ENCODE peak calls at places on chromosome 20, in eight cellular contexts. One of them, this sample, is unnamed.

GRCh38 chr20:1792274-1792673 is 102.9 kb upstream of the SIRPA start:
- DNase-seq in H9: no peak
- DNase-seq in cardiac muscle cell: no peak
- DNase-seq in astrocyte: no peak
- DNase-seq in stomach: no peak
- DNase-seq in neural progenitor cell: no peak
- DNase-seq in endodermal cell: no peak
- DNase-seq in H1: no peak
- DNase-seq in this sample: no peak

GRCh38 chr20:24098886-24099285 is 110.3 kb upstream of the GGTLC1 start:
- DNase-seq in H9: no peak
- DNase-seq in cardiac muscle cell: no peak
- DNase-seq in astrocyte: no peak
- DNase-seq in stomach: no peak
- DNase-seq in neural progenitor cell: no peak
- DNase-seq in endodermal cell: no peak
- DNase-seq in H1: no peak
- DNase-seq in this sample: no peak

GRCh38 chr20:50399003-50399916 is 110.9 kb upstream of the PTPN1 start:
- DNase-seq in H9: no peak
- DNase-seq in cardiac muscle cell: peak; percentile 88
- DNase-seq in astrocyte: peak; percentile 42
- DNase-seq in stomach: peak; percentile 51
- DNase-seq in neural progenitor cell: no peak
- DNase-seq in endodermal cell: no peak
- DNase-seq in H1: no peak
- DNase-seq in this sample: peak; percentile 81

GRCh38 chr20:916125-916799 is at the start of gene ANGPT4:
- DNase-seq in H9: peak; percentile 33
- DNase-seq in cardiac muscle cell: peak; percentile 78
- DNase-seq in astrocyte: no peak
- DNase-seq in stomach: no peak
- DNase-seq in neural progenitor cell: peak; percentile 40
- DNase-seq in endodermal cell: peak; percentile 62
- DNase-seq in H1: no peak
- DNase-seq in this sample: no peak

GRCh38 chr20:13009682-13010406 is 1.1 kb downstream of the SPTLC3 start:
- DNase-seq in H9: no peak
- DNase-seq in cardiac muscle cell: no peak
- DNase-seq in astrocyte: peak; percentile 98
- DNase-seq in stomach: no peak
- DNase-seq in neural progenitor cell: no peak
- DNase-seq in endodermal cell: no peak
- DNase-seq in H1: no peak
- DNase-seq in this sample: no peak

GRCh38 chr20:48621256-48622078 is 206.3 kb downstream of the PREX1 start:
- DNase-seq in H9: no peak
- DNase-seq in cardiac muscle cell: no peak
- DNase-seq in astrocyte: peak; percentile 42
- DNase-seq in stomach: no peak
- DNase-seq in neural progenitor cell: no peak
- DNase-seq in endodermal cell: no peak
- DNase-seq in H1: no peak
- DNase-seq in this sample: no peak

GRCh38 chr20:15702161-15702560 is 871.1 kb downstream of the KIF16B start:
- DNase-seq in H9: no peak
- DNase-seq in cardiac muscle cell: no peak
- DNase-seq in astrocyte: peak; percentile 40
- DNase-seq in stomach: no peak
- DNase-seq in neural progenitor cell: no peak
- DNase-seq in endodermal cell: no peak
- DNase-seq in H1: no peak
- DNase-seq in this sample: no peak

GRCh38 chr20:12670292-12670691 is 338.5 kb upstream of the SPTLC3 start:
- DNase-seq in H9: no peak
- DNase-seq in cardiac muscle cell: no peak
- DNase-seq in astrocyte: no peak
- DNase-seq in stomach: no peak
- DNase-seq in neural progenitor cell: no peak
- DNase-seq in endodermal cell: no peak
- DNase-seq in H1: no peak
- DNase-seq in this sample: no peak

GRCh38 chr20:8260837-8261241 is 128.8 kb downstream of the PLCB1 start:
- DNase-seq in H9: no peak
- DNase-seq in cardiac muscle cell: no peak
- DNase-seq in astrocyte: no peak
- DNase-seq in stomach: no peak
- DNase-seq in neural progenitor cell: no peak
- DNase-seq in endodermal cell: no peak
- DNase-seq in H1: no peak
- DNase-seq in this sample: no peak

GRCh38 chr20:50309280-50309763 is 118.7 kb downstream of the CEBPB start:
- DNase-seq in H9: no peak
- DNase-seq in cardiac muscle cell: no peak
- DNase-seq in astrocyte: peak; percentile 60
- DNase-seq in stomach: no peak
- DNase-seq in neural progenitor cell: no peak
- DNase-seq in endodermal cell: no peak
- DNase-seq in H1: no peak
- DNase-seq in this sample: no peak

DNA sequence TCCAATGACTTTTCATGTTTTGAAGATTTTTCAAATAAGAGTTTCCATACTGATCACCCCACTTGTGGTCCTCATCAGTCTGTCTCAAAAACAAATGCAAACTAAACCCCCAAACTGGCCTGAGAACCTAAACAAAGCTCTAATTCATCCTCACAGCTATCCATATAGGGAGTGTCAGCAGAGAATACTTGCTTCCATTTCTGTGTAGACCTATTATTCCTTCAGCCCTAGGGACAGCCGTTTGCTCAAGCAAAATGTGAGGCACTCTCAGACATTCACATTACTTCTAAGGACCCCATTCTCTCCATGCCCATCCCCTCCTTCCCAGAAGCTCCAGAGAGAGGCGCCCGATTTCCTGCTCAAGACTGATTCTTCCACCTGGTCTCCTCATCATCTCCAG is 24.6 kb downstream of the DNAAF9 start:
- DNase-seq in H9: no peak
- DNase-seq in cardiac muscle cell: no peak
- DNase-seq in astrocyte: no peak
- DNase-seq in stomach: no peak
- DNase-seq in neural progenitor cell: no peak
- DNase-seq in endodermal cell: no peak
- DNase-seq in H1: no peak
- DNase-seq in this sample: no peak
- TF ChIP-seq CTCF in H9: no peak
- TF ChIP-seq CTCF in cardiac muscle cell: no peak
- TF ChIP-seq CTCF in astrocyte: no peak
- TF ChIP-seq CTCF in stomach: no peak
- TF ChIP-seq CTCF in neural progenitor cell: no peak
- TF ChIP-seq CTCF in endodermal cell: no peak
- TF ChIP-seq CTCF in H1: no peak
- TF ChIP-seq CTCF in this sample: no peak

GRCh38 chr20:32285621-32286334 is 8.3 kb downstream of the KIF3B start:
- DNase-seq in H9: no peak
- DNase-seq in cardiac muscle cell: peak; percentile 10
- DNase-seq in astrocyte: peak; percentile 34
- DNase-seq in stomach: no peak
- DNase-seq in neural progenitor cell: no peak
- DNase-seq in endodermal cell: no peak
- DNase-seq in H1: no peak
- DNase-seq in this sample: no peak
- H3K4me1 ChIP-seq in H9: no peaks in the 10 kb centered on the region
- H3K4me1 ChIP-seq in cardiac muscle cell: peaks cover 12% of the 10 kb centered on the region
- H3K4me1 ChIP-seq in astrocyte: no peaks in the 10 kb centered on the region
- H3K4me1 ChIP-seq in stomach: peaks cover 29% of the 10 kb centered on the region
- H3K4me1 ChIP-seq in neural progenitor cell: no peaks in the 10 kb centered on the region
- H3K4me1 ChIP-seq in endodermal cell: peaks cover 10% of the 10 kb centered on the region
- H3K4me1 ChIP-seq in H1: no peaks in the 10 kb centered on the region
- H3K4me1 ChIP-seq in this sample: peaks cover 22% of the 10 kb centered on the region

DNA sequence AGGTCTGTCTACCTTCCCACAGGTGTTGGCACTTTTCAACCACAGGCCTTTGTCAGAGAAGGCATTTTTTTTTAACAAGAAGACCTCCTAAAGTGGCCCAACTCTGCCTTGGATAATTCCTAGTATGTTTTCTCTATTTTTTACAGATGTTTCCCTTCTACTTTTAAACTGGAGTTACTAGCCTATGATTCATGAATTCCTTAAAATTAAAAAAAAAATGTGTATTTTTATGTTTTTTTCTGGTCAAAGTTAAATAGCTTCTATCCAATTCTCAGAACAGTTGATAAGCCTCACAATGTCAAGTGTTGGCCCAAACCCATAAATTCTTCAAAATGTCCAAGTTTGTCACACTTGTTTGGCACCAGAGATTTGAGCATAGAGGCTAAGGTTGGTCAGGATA is 64.1 kb downstream of the JAG1 start:
- DNase-seq in H9: no peak
- DNase-seq in cardiac muscle cell: no peak
- DNase-seq in astrocyte: peak; percentile 29
- DNase-seq in stomach: no peak
- DNase-seq in neural progenitor cell: no peak
- DNase-seq in endodermal cell: no peak
- DNase-seq in H1: no peak
- DNase-seq in this sample: no peak
- H3K27ac ChIP-seq in H9: no peak overlapping the region
- H3K27ac ChIP-seq in cardiac muscle cell: no peak overlapping the region
- H3K27ac ChIP-seq in astrocyte: peak overlapping the region; percentile 53
- H3K27ac ChIP-seq in stomach: no peak overlapping the region
- H3K27ac ChIP-seq in neural progenitor cell: no peak overlapping the region
- H3K27ac ChIP-seq in endodermal cell: no peak overlapping the region
- H3K27ac ChIP-seq in H1: no peak overlapping the region
- H3K27ac ChIP-seq in this sample: peak overlapping the region; percentile 61

DNA sequence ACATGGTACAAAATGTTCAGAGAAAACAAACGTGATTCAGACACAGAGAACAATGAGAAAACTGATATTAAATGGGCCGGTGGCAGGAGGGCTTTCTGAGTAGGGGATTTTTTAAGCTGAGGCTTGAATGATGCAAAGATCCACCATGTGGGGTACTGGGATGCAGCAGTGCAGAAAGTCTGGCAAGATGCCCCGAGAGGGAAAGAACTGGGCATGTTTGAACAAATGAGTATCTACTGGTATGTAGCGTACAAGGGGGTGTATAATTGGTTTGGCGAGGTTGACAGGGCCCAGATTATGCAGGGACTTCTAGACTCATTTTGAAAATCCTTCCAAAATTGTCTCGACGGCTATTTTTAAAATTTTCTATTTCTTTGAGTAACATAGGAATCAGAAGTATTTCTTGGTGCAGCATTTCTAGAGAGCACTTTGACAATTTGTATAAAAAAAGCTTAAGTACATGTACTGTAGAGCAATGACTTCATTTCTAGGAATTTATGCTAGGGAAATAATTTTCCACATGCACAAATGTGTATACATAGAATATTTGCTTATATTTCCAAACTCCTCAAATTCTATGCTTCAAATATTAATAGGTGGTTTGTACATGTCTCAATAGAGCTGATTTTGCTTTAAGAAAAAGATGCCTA is 119.6 kb upstream of the DOK5 start:
- DNase-seq in H9: no peak
- DNase-seq in cardiac muscle cell: no peak
- DNase-seq in astrocyte: no peak
- DNase-seq in stomach: no peak
- DNase-seq in neural progenitor cell: no peak
- DNase-seq in endodermal cell: no peak
- DNase-seq in H1: no peak
- DNase-seq in this sample: no peak
- TF ChIP-seq CTCF in H9: no peak
- TF ChIP-seq CTCF in cardiac muscle cell: no peak
- TF ChIP-seq CTCF in astrocyte: no peak
- TF ChIP-seq CTCF in stomach: no peak
- TF ChIP-seq CTCF in neural progenitor cell: no peak
- TF ChIP-seq CTCF in endodermal cell: no peak
- TF ChIP-seq CTCF in H1: no peak
- TF ChIP-seq CTCF in this sample: no peak

DNA sequence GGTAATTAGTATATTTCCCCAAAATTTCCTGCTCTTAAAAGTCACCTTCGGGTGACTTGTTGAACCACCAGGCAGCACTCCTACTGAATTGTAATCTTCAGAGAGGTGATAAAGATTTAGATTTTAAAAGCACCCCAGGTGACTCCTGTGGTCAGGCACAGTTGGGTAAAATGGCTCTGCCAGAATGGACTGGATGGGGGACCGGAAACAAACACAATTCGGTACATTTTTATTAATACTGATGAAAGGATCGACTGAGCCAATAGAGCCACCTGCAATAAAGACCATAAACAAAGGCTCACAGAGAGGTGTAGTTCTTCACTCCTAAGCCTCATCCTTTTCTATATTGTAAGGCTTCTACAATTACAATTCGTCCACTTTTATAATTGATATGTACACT is 19.6 kb upstream of the FAM83C start:
- DNase-seq in H9: no peak
- DNase-seq in cardiac muscle cell: no peak
- DNase-seq in astrocyte: no peak
- DNase-seq in stomach: no peak
- DNase-seq in neural progenitor cell: no peak
- DNase-seq in endodermal cell: no peak
- DNase-seq in H1: no peak
- DNase-seq in this sample: no peak
- H3K4me1 ChIP-seq in H9: peaks cover 2% of the 10 kb centered on the region
- H3K4me1 ChIP-seq in cardiac muscle cell: no peaks in the 10 kb centered on the region
- H3K4me1 ChIP-seq in astrocyte: peaks cover 71% of the 10 kb centered on the region
- H3K4me1 ChIP-seq in stomach: peaks cover 18% of the 10 kb centered on the region
- H3K4me1 ChIP-seq in neural progenitor cell: no peaks in the 10 kb centered on the region
- H3K4me1 ChIP-seq in endodermal cell: peaks cover 4% of the 10 kb centered on the region
- H3K4me1 ChIP-seq in H1: peaks cover 8% of the 10 kb centered on the region
- H3K4me1 ChIP-seq in this sample: peaks cover 9% of the 10 kb centered on the region

GRCh38 chr20:17671051-17671450 is 11.0 kb downstream of the RRBP1 start:
- DNase-seq in H9: no peak
- DNase-seq in cardiac muscle cell: no peak
- DNase-seq in astrocyte: no peak
- DNase-seq in stomach: no peak
- DNase-seq in neural progenitor cell: no peak
- DNase-seq in endodermal cell: no peak
- DNase-seq in H1: no peak
- DNase-seq in this sample: no peak

GRCh38 chr20:17671565-17671964 is 10.5 kb downstream of the RRBP1 start:
- DNase-seq in H9: no peak
- DNase-seq in cardiac muscle cell: no peak
- DNase-seq in astrocyte: no peak
- DNase-seq in stomach: no peak
- DNase-seq in neural progenitor cell: no peak
- DNase-seq in endodermal cell: no peak
- DNase-seq in H1: no peak
- DNase-seq in this sample: no peak

GRCh38 chr20:17674722-17675518 is 7.1 kb downstream of the RRBP1 start:
- DNase-seq in H9: no peak
- DNase-seq in cardiac muscle cell: no peak
- DNase-seq in astrocyte: no peak
- DNase-seq in stomach: no peak
- DNase-seq in neural progenitor cell: no peak
- DNase-seq in endodermal cell: no peak
- DNase-seq in H1: no peak
- DNase-seq in this sample: no peak

GRCh38 chr20:17675519-17676377 is 6.3 kb downstream of the RRBP1 start:
- DNase-seq in H9: no peak
- DNase-seq in cardiac muscle cell: no peak
- DNase-seq in astrocyte: no peak
- DNase-seq in stomach: no peak
- DNase-seq in neural progenitor cell: no peak
- DNase-seq in endodermal cell: no peak
- DNase-seq in H1: no peak
- DNase-seq in this sample: no peak

GRCh38 chr20:17673082-17673481 is 9.0 kb downstream of the RRBP1 start:
- DNase-seq in H9: no peak
- DNase-seq in cardiac muscle cell: no peak
- DNase-seq in astrocyte: no peak
- DNase-seq in stomach: no peak
- DNase-seq in neural progenitor cell: no peak
- DNase-seq in endodermal cell: no peak
- DNase-seq in H1: no peak
- DNase-seq in this sample: no peak
- H3K27ac ChIP-seq in H9: no peak overlapping the region
- H3K27ac ChIP-seq in cardiac muscle cell: no peak overlapping the region
- H3K27ac ChIP-seq in astrocyte: no peak overlapping the region
- H3K27ac ChIP-seq in stomach: no peak overlapping the region
- H3K27ac ChIP-seq in neural progenitor cell: no peak overlapping the region
- H3K27ac ChIP-seq in endodermal cell: no peak overlapping the region
- H3K27ac ChIP-seq in H1: no peak overlapping the region
- H3K27ac ChIP-seq in this sample: no peak overlapping the region